ENCODE peak calls at places on chromosomes 5 and 9, in nine cellular contexts. G is K562, Z is left ventricle myocardium inferior, H is body of pancreas, K is neuronal stem cell, W is hepatocyte, Q is sigmoid colon, N is fibroblast of lung, U is A549. S is an unnamed sample.

GRCh38 chr9:87878930-87879603 is 3.6 kb upstream of the SPATA31E1 start:
- DNase-seq in N (peak), K (no peak), Q (no peak), Z (no peak), H (no peak), W (no peak), U (peak), G (peak), S (peak)

GRCh38 chr5:141734501-141735231 is 52.6 kb upstream of the ARAP3 start:
- DNase-seq in Q (no peak), G (peak), K (peak), N (peak), U (peak), Z (no peak), H (peak), W (peak), S (peak)

GRCh38 chr5:10724799-10725507 is 36.1 kb downstream of the DAP start:
- DNase-seq in W (no peak), G (peak), Z (peak), H (peak), K (no peak), U (peak), Q (peak), N (peak), S (no peak)

GRCh38 chr9:127929044-127929979 is 1.3 kb downstream of the PIP5KL1 start:
- DNase-seq in Z (no peak), U (no peak), K (no peak), N (no peak), W (no peak), H (no peak), G (no peak), Q (no peak), S (no peak)

GRCh38 chr9:84563691-84564090 is 105.8 kb upstream of the NTRK2 start:
- DNase-seq in Q (no peak), H (no peak), U (no peak), Z (no peak), W (no peak), K (no peak), G (no peak), N (no peak), S (no peak)

GRCh38 chr5:68838157-68838718 is 255.6 kb upstream of the SLC30A5 start:
- DNase-seq in H (no peak), N (no peak), U (no peak), K (no peak), G (no peak), Q (no peak), Z (no peak), W (no peak), S (no peak)

GRCh38 chr9:83315649-83316048 is 222.6 kb downstream of the FRMD3 start:
- DNase-seq in G (peak), Z (no peak), N (no peak), K (no peak), W (no peak), H (no peak), U (no peak), Q (no peak), S (no peak)

GRCh38 chr5:72938206-72938605 is 17.6 kb upstream of the FCHO2 start:
- DNase-seq in Q (no peak), K (no peak), N (no peak), W (peak), H (no peak), Z (no peak), G (no peak), U (no peak), S (no peak)

GRCh38 chr5:39892708-39893107 is 467.9 kb upstream of the DAB2 start:
- DNase-seq in U (no peak), W (no peak), Q (no peak), G (no peak), N (no peak), K (no peak), Z (no peak), H (no peak), S (peak)

GRCh38 chr5:6750142-6750840 is 37.1 kb downstream of the TENT4A start:
- DNase-seq in Z (no peak), W (no peak), N (no peak), G (no peak), K (no peak), H (no peak), U (no peak), Q (peak), S (no peak)

GRCh38 chr5:40669606-40670005 is 10.1 kb upstream of the PTGER4 start:
- DNase-seq in U (no peak), W (no peak), Q (no peak), Z (no peak), N (no peak), H (no peak), K (no peak), G (no peak), S (no peak)

GRCh38 chr5:86979801-86980510 is 287.7 kb upstream of the RASA1 start:
- DNase-seq in H (no peak), K (no peak), W (no peak), Q (no peak), N (peak), G (no peak), Z (no peak), U (no peak), S (peak)

GRCh38 chr5:145587308-145588071 is 247.7 kb downstream of the PRELID2 start:
- DNase-seq in H (no peak), Z (no peak), Q (no peak), K (no peak), W (peak), U (peak), G (peak), N (peak), S (no peak)

GRCh38 chr9:37963936-37964739 is 60.2 kb upstream of the SLC25A51 start:
- DNase-seq in K (no peak), G (no peak), U (peak), N (peak), H (peak), Q (no peak), W (peak), Z (no peak), S (peak)

DNA sequence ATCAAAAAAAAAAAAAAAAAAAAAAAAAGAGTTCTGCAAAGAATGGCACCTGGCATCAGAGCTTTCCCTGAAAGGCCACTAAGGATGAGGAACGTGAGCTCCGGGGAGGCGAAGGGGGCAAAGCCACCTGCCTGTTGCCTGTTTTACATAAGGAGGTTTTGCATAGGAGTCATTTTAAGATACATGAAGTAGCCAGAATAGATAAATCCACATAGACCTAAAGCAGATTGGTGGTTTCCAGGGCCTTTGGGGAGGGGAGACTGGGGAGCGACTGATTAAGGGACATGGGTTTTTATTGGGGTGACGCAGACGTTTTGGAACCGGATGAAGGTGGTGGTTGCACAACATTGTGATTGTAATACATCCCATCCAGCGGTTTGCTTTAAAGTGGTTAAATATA is 7.1 kb downstream of the NEK6 start:
- DNase-seq in Q (no peak), Z (no peak), N (peak), G (no peak), W (no peak), K (no peak), H (no peak), U (no peak), S (no peak)
- H3K27ac ChIP-seq in Q (peak), Z (no peak), N (no peak), G (no peak), W (no peak), K (no peak), H (no peak), U (peak), S (no peak)

DNA sequence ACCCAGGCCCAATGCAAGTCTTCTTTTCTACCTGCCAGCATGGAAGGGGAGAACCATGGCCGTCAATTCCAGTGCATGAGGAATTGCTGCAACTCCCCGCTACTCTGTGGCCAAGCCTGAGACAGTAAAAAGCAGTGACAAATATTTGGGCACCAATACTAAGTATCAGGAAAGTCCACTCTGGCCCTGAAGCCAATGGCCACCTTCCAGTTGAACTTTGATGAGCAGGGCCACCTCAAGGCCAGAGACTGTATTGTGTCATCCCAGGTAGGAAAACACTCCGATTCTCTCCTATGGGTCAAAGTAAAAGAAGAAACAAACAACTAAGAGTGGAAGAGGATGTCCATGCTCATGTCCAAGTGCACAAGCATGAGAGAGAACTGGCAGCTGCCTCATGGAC is 27.1 kb downstream of the RETREG1 start:
- DNase-seq in K (no peak), W (no peak), U (no peak), H (no peak), G (no peak), Q (no peak), Z (no peak), N (no peak), S (no peak)
- H3K27ac ChIP-seq in K (no peak), W (no peak), U (no peak), H (no peak), G (no peak), Q (no peak), Z (no peak), N (no peak), S (no peak)

DNA sequence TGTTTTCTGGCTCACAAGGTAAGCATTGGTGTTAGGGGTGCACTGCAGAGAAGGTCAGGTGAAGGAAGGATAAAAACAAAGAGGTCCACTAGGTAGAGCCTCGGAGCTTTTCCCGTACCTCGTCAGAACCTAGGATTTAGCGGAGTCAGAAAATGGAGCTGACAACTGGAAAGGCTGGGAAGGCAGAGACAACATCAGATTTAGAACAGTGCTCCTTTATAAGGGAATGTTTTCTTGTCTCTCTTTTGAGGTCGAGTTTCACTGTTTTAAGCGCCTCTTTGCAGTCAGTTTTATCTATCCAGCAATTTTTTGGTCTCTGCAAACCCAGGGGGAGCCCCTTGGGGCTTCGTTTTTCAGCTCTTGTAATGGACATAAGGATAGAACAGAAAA is 80.6 kb downstream of the FNBP1 start:
- DNase-seq in K (no peak), U (no peak), H (no peak), Q (no peak), G (peak), W (no peak), Z (no peak), N (no peak), S (no peak)
- H3K27ac ChIP-seq in K (peak), U (no peak), H (peak), Q (peak), G (peak), W (peak), Z (peak), N (peak), S (peak)

DNA sequence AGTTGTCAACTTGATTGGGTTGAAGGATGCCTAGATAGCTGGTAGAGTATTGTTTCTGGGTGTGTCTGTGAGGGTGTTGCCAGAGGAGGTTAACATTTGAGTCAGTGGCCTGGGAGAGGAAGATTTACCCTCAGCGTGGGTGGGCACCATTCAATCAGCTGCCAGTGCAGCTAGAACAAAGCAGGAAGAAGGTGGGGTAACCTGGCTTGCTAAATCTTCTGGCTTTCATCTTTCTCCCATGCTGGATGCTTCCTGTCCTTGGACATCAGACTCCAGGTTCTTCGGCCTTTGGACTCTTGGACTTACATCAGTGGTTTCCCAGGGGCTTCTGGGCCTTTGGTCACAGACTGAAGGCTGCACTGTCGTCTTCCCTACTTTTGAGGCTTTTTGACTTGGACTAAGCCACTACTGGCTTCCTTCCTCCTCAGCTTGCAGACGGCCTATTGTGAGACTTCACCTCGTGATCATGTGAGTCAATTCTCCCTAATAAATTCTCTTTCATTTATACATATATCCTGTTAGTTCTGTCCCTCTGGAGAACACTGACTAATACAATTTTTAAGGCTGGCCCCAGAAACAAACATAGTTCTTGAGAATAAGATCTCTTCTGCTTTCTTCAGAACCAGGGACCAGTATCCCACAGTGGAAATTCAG is 38.1 kb downstream of the PBX3 start:
- DNase-seq in Z (no peak), N (no peak), K (no peak), W (no peak), U (no peak), Q (no peak), H (no peak), G (no peak), S (no peak)
- H3K27ac ChIP-seq in Z (no peak), N (no peak), K (no peak), W (no peak), U (no peak), Q (peak), H (no peak), G (no peak), S (peak)

GRCh38 chr9:92711844-92712243 is 41.9 kb upstream of the IPPK start:
- DNase-seq in W (no peak), Z (no peak), Q (no peak), K (no peak), H (no peak), U (no peak), G (no peak), N (no peak), S (no peak)
- H3K27ac ChIP-seq in W (no peak), Z (peak), Q (no peak), K (no peak), H (no peak), U (no peak), G (no peak), N (no peak), S (no peak)

GRCh38 chr9:95028855-95029219 is 288.7 kb downstream of the FANCC start:
- DNase-seq in H (peak), N (no peak), W (no peak), U (no peak), G (no peak), K (no peak), Q (no peak), Z (no peak), S (no peak)
- H3K27ac ChIP-seq in H (peak), N (no peak), W (peak), U (peak), G (no peak), K (no peak), Q (peak), Z (peak), S (no peak)